ENCODE peak calls at places on chromosomes 11 and 22, in six cellular contexts. S is Calu3, O is WERI-Rb-1, M is tibial nerve, W is transverse colon, B is Peyer's patch. Q is an unnamed sample.

GRCh38 chr11:68302256-68303054 is 9.9 kb upstream of the LRP5 start:
- DNase-seq in S (peak), M (no peak), B (peak), W (peak), O (no peak), Q (no peak)

GRCh38 chr22:38570841-38571364 is 920 bp upstream of the DMC1 start:
- DNase-seq in M (no peak), W (peak), S (peak), B (peak), O (peak), Q (no peak)

GRCh38 chr11:69321877-69322350 is 28.0 kb downstream of the MYEOV start:
- DNase-seq in B (peak), S (no peak), W (no peak), O (no peak), M (no peak), Q (peak)

GRCh38 chr11:40274017-40274416 is 1185.4 kb downstream of the LRRC4C start:
- DNase-seq in S (no peak), B (no peak), O (no peak), M (no peak), W (no peak), Q (no peak)

GRCh38 chr11:59197990-59198389 is 14.7 kb downstream of the MPEG1 start:
- DNase-seq in M (peak), O (no peak), S (no peak), W (no peak), B (no peak), Q (no peak)

GRCh38 chr22:44707178-44707577 is 5.2 kb downstream of the PRR5 start:
- DNase-seq in M (no peak), B (no peak), S (no peak), W (no peak), O (no peak), Q (no peak)

GRCh38 chr22:39408173-39408572 is 8.6 kb downstream of the TAB1 start:
- DNase-seq in M (no peak), B (no peak), O (no peak), W (no peak), S (no peak), Q (no peak)

GRCh38 chr11:112874959-112875358 is 86.3 kb upstream of the NCAM1 start:
- DNase-seq in S (no peak), W (no peak), O (no peak), M (no peak), B (no peak), Q (no peak)

GRCh38 chr22:29218758-29219408 is 13.2 kb downstream of the EMID1 start:
- DNase-seq in O (no peak), S (no peak), W (no peak), M (no peak), B (no peak), Q (no peak)

GRCh38 chr22:47446331-47446730 is 683.9 kb downstream of the TBC1D22A start:
- DNase-seq in W (no peak), O (no peak), M (no peak), S (no peak), B (no peak), Q (no peak)

GRCh38 chr11:114132427-114132826 is 72.9 kb downstream of the ZBTB16 start:
- DNase-seq in S (no peak), O (no peak), M (no peak), B (no peak), W (peak), Q (no peak)

GRCh38 chr11:114134870-114135269 is 75.4 kb downstream of the ZBTB16 start:
- DNase-seq in S (no peak), M (no peak), B (no peak), W (peak), O (no peak), Q (no peak)

GRCh38 chr11:114132944-114133394 is 73.5 kb downstream of the ZBTB16 start:
- DNase-seq in M (no peak), S (no peak), O (no peak), B (no peak), W (no peak), Q (no peak)

GRCh38 chr11:114135737-114136151 is 76.2 kb downstream of the ZBTB16 start:
- DNase-seq in S (no peak), W (no peak), B (no peak), M (no peak), O (no peak), Q (no peak)

GRCh38 chr11:114133548-114134329 is 74.2 kb downstream of the ZBTB16 start:
- DNase-seq in B (no peak), O (no peak), M (no peak), W (peak), S (no peak), Q (no peak)
- TF ChIP-seq CTCF in B (no peak), O (no peak), M (no peak), W (no peak), S (no peak), Q (no peak)

DNA sequence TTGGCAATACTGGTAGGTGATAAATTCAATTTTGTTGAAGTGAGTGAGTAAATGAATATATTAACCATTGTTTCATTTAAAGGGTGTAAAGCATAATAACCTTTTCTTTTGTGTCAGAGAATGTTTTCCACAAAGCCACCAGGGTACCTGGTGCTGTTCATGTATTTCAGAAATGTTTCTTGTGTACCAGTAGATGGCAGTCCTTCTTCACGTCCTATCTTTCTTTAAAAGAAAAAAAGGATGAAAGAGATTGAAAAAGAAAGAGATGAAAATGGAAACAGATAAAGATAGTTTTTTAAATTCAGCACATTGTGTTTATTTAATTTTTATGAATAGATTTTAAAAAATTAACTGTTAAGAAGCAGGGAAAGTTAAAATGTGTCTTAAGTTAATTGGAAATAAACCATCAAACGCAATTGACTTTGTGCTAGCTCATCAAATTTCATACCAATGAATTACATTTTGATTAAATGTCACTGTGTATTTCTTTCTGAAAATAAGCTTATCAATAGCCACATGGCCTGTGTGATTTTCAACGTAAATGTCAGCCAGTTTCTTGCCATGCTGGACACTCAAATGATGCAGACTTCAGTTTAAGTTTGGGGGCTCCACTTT is 65.5 kb upstream of the CHORDC1 start:
- DNase-seq in M (no peak), B (no peak), O (no peak), W (no peak), S (no peak), Q (no peak)
- TF ChIP-seq CTCF in M (peak), B (no peak), O (peak), W (no peak), S (peak), Q (no peak)

DNA sequence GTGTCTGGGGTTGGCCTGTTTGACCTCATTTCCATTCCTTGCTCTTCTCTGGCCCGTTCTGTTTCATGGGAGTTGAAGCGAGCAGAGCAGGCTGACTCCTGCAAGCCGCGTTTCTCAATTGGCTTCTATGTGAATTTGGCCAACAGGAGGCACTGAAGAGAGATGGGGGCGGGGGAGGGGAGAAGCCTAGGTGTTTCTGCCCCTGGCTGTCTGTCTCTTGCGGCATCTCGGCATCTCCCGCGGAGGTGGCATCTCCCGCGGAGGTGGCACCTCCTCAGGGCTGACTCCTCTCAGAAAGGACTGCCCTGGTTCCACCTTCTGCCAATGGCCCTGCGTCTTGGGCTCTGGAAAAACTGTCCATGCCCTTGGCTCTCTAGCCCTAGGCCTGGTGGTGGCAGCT is 125.6 kb upstream of the CSNK2A3 start:
- DNase-seq in O (no peak), B (no peak), W (no peak), M (no peak), S (no peak), Q (no peak)
- TF ChIP-seq CTCF in O (peak), B (no peak), W (no peak), M (no peak), S (no peak), Q (no peak)

DNA sequence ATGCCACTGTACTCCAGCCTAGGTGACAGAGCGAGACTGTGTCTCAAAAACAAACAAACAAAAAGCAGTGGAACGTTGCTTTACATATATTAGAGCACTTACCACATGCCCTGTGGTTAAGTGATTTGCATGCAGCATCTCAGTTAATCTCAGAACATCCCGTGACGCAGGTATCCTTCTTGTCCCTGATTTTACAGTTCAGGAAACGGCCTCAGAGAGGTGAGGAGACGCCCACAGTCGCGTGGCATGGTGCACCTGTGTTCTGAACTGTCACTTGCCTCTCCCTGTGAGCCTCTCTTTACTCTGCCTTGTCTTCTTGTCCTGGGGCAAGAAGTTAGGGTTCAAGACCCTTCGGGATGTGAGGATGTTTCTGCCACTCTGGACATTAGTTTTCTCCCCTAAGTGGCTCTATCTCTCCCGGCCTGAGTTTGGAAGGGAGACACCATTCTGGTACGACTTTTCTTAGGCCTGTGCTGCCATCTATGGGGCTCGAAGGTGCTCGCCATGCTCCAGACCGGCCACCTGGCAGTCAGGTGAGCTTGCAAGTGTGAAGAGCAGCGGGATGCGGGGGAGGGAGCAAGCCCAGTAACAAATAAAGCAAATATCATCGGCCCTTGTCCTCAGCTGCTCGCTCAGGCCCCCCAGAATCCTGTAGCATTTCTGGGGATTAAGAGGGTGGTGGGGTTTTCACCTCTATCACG is 25.6 kb downstream of the YWHAH start:
- DNase-seq in W (peak), S (peak), M (no peak), O (peak), B (peak), Q (peak)
- TF ChIP-seq CTCF in W (peak), S (no peak), M (no peak), O (peak), B (no peak), Q (peak)